ENCODE peak calls at places on chromosomes 13 and 19, in eight cellular contexts. Q, J, F, C, D, B, S and U are unnamed samples. For H3K4me1, the result is how much of the 10 kb centered on the place peaks cover.

GRCh38 chr19:56350416-56351045 is 35.9 kb upstream of the ZSCAN5A start:
- DNase-seq in Q (peak), J (no peak), F (peak), C (no peak), D (peak), B (no peak), S (peak), U (no peak)

GRCh38 chr19:19342086-19343015 is 21.7 kb downstream of the MAU2 start:
- DNase-seq in Q (peak), J (no peak), F (no peak), C (no peak), D (peak), B (peak), S (peak), U (no peak)

GRCh38 chr19:11767633-11768133 is 883 bp downstream of the ZNF441 start:
- DNase-seq in Q (peak), J (no peak), F (peak), C (peak), D (no peak), B (peak), S (peak), U (peak)

GRCh38 chr19:53308339-53308811 is 25.2 kb upstream of the ZNF845 start:
- DNase-seq in Q (no peak), J (no peak), F (no peak), C (no peak), D (no peak), B (peak), S (no peak), U (no peak)

GRCh38 chr13:30504081-30504480 is 38.3 kb upstream of the HMGB1 start:
- DNase-seq in Q (no peak), J (no peak), F (peak), C (no peak), D (no peak), B (no peak), S (no peak), U (no peak)

GRCh38 chr13:110463876-110464510 is 97.5 kb downstream of the RAB20 start:
- DNase-seq in Q (no peak), J (no peak), F (no peak), C (no peak), D (no peak), B (no peak), S (no peak), U (no peak)

GRCh38 chr13:83731113-83731512 is 151.2 kb downstream of the SLITRK1 start:
- DNase-seq in Q (no peak), J (no peak), F (no peak), C (no peak), D (no peak), B (no peak), S (no peak), U (no peak)

GRCh38 chr19:10520652-10521318 is 3.5 kb upstream of the S1PR5 start:
- DNase-seq in Q (no peak), J (no peak), F (no peak), C (no peak), D (no peak), B (peak), S (no peak), U (no peak)

GRCh38 chr13:60326273-60326672 is 70.7 kb upstream of the TDRD3 start:
- DNase-seq in Q (peak), J (no peak), F (no peak), C (no peak), D (no peak), B (no peak), S (no peak), U (no peak)

GRCh38 chr19:29060833-29061364 is 152.1 kb downstream of the UQCRFS1 start:
- DNase-seq in Q (no peak), J (no peak), F (no peak), C (no peak), D (no peak), B (no peak), S (no peak), U (no peak)

DNA sequence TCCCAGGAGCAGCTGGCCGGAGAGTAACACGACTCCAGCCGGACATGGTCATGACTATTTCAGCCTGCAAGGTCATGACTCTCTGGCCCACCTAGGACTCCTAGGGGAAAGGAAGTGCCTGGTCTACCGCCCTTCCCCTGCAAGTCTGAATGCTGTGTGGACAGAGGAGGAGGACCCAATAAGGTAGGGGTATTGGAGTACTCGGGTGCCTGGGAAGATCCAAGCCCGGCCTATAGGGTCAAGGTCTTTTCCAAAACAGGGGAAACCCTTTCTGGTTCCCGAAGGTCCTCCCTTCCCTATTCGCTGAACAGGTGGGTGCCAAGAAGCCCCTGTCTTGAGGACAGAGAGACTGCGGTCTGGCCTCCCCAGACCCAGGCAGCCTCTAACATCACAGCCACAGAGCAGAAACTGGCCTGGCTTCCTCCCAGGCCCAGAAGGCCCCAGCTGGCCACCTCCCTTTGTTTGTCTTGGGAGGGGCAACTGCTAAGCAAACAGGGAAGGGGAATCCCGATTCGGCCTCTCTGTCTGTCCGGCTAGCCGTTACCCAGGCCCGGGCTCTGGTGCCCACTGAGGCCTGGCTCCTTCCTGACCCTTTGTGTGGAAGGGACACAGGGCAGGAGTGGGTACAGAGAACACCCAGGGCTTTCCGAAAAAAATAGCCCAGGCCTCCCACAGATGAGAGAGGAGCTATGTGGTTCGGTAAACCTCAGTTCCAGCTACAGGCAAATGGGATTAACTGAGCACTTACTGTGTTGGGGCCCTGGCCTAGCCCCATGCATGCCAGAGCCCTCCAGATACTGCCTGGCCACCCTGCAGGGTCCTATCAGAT is 5.3 kb upstream of the GRAMD1A start:
- DNase-seq in Q (peak), J (no peak), F (no peak), C (no peak), D (peak), B (no peak), S (peak), U (no peak)
- H3K4me1 ChIP-seq in Q (half or more), J (under half), F (under half), C (under half), D (half or more), B (under half), S (under half), U (under half)

GRCh38 chr19:49437231-49437630 is 4.1 kb downstream of the SLC17A7 start:
- DNase-seq in Q (no peak), J (no peak), F (no peak), C (no peak), D (no peak), B (no peak), S (no peak), U (no peak)
- TF ChIP-seq EP300 in Q (no peak), J (no peak), F (no peak), C (no peak), D (no peak), B (no peak), S (no peak), U (no peak)

GRCh38 chr19:46422344-46422743 is 6.4 kb downstream of the PNMA8C start:
- DNase-seq in Q (no peak), J (no peak), F (no peak), C (no peak), D (no peak), B (no peak), S (no peak), U (no peak)
- TF ChIP-seq POLR2A in Q (no peak), J (no peak), F (no peak), C (no peak), D (no peak), B (no peak), S (no peak), U (no peak)

GRCh38 chr19:17719730-17720486 is 628 bp downstream of the MAP1S start:
- DNase-seq in Q (no peak), J (no peak), F (no peak), C (no peak), D (no peak), B (peak), S (peak), U (no peak)
- H3K4me1 ChIP-seq in Q (under half), J (under half), F (under half), C (under half), D (under half), B (half or more), S (under half), U (under half)

GRCh38 chr13:46804391-46804815 is 7.4 kb upstream of the ESD start:
- DNase-seq in Q (peak), J (no peak), F (no peak), C (no peak), D (peak), B (no peak), S (no peak), U (no peak)
- TF ChIP-seq EP300 in Q (no peak), J (no peak), F (no peak), C (no peak), D (no peak), B (no peak), S (no peak), U (no peak)

DNA sequence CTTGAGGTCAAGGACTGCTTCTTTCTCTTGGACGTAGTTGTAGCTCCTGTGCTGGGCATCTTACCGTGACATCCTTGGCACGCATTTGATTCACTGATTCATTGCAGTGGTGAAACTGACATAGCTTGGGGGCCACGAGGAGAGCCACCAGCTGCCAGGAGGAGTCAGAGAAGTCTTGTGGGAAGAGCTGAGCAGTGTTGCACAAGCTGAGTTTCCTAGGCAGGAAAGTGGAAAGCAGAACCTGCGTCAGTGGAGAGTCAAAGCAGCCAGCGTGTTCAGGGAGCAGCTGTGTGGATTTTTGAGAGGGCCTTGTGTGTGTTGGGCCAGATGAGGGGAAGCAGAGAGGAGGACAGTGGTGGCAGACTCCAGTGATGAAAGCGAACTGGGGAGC is 5.3 kb upstream of the GPR183 start:
- DNase-seq in Q (no peak), J (peak), F (no peak), C (peak), D (no peak), B (no peak), S (peak), U (peak)
- TF ChIP-seq POLR2A in Q (no peak), J (no peak), F (no peak), C (no peak), D (no peak), B (peak), S (peak), U (no peak)